ENCODE peak calls at places on chromosomes 5 and 9, in eight cellular contexts. D is thyroid gland, G is breast epithelium, C is HCT116, Z is gastrocnemius medialis, V is prostate gland, W is HepG2, T is uterus. R is an unnamed sample. For H3K4me1, the result is how much of the 10 kb centered on the place peaks cover.

GRCh38 chr9:90925581-90926257 is 124.1 kb downstream of the SYK start:
- DNase-seq in V (no peak), D (no peak), W (no peak), C (no peak), Z (no peak), T (no peak), G (no peak), R (no peak)

GRCh38 chr5:142012792-142013388 is at the start of gene GNPDA1:
- DNase-seq in T (peak), G (peak), C (peak), V (peak), Z (peak), D (peak), W (peak), R (peak)

GRCh38 chr5:116231288-116231687 is 146.5 kb downstream of the COMMD10 start:
- DNase-seq in D (no peak), V (no peak), W (peak), T (no peak), G (no peak), Z (no peak), C (no peak), R (no peak)

GRCh38 chr9:29449294-29449693 is 1876.0 kb upstream of the C9orf72 start:
- DNase-seq in D (no peak), W (no peak), C (no peak), V (no peak), T (no peak), G (no peak), Z (no peak), R (no peak)

GRCh38 chr5:128084228-128085167 is 932 bp downstream of the SLC12A2 start:
- DNase-seq in V (peak), G (peak), Z (peak), D (peak), T (peak), W (no peak), C (no peak), R (peak)

GRCh38 chr5:106675674-106676073 is 995.1 kb downstream of the EFNA5 start:
- DNase-seq in W (no peak), D (no peak), Z (no peak), T (no peak), C (no peak), V (no peak), G (no peak), R (no peak)

GRCh38 chr5:174664180-174664850 is 60.1 kb upstream of the MSX2 start:
- DNase-seq in Z (no peak), W (no peak), C (no peak), G (no peak), T (no peak), V (no peak), D (no peak), R (no peak)

GRCh38 chr9:115910899-115911298 is 242.7 kb upstream of the PAPPA start:
- DNase-seq in C (no peak), W (no peak), G (no peak), Z (no peak), D (no peak), V (no peak), T (no peak), R (no peak)

GRCh38 chr5:28516657-28517175 is 1478.3 kb upstream of the CDH9 start:
- DNase-seq in D (no peak), G (no peak), W (no peak), Z (no peak), T (no peak), C (no peak), V (no peak), R (no peak)

GRCh38 chr5:125961150-125961549 is 462.1 kb upstream of the GRAMD2B start:
- DNase-seq in T (no peak), G (no peak), Z (no peak), V (no peak), D (no peak), C (no peak), W (no peak), R (no peak)

DNA sequence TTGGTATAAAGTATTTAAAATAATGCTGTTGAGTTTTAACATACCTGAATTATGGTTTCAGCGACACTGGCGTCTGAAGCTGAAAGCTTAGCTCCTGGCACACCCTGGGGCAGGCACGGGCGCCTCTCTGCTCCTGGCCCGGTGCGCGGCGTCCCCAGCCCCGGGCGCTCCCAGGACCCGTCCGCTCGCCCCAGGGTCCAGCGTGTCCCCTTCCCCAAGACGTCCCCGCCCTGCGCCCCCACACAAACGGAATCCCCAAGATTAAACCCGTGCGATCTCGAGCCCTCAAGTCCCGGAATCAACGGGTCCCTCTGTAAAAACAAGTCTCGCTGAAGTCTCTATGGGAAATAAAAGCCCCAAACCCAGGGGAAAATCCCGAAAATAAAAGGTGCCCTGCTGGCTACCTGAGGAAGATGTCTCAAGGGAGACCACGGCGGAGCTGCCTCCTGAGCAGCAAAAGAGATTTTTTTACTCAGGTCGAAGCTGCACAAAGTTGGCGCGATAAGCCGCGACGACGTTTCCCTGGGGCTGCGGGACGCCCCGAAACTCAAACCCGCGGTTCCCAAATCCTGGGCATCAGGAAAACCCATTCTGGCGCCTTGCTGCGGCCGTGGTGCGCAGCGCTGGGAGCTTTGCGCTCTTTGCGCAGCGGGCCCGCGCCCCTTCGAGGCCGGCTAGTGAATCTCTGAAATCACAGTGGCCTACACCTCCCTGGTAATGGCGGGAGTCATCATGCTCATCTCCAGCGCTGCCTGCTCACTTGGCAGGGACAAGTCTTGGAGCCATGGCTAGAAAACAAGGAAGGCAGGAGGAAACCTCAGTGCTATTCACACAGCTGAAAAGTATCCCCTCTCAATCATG is 6.3 kb upstream of the IFNA8 start:
- DNase-seq in D (no peak), T (no peak), Z (no peak), V (no peak), C (no peak), G (no peak), W (no peak), R (no peak)
- H3K4me3 ChIP-seq in D (no peak), T (no peak), Z (peak), V (peak), C (no peak), G (peak), W (no peak), R (no peak)

DNA sequence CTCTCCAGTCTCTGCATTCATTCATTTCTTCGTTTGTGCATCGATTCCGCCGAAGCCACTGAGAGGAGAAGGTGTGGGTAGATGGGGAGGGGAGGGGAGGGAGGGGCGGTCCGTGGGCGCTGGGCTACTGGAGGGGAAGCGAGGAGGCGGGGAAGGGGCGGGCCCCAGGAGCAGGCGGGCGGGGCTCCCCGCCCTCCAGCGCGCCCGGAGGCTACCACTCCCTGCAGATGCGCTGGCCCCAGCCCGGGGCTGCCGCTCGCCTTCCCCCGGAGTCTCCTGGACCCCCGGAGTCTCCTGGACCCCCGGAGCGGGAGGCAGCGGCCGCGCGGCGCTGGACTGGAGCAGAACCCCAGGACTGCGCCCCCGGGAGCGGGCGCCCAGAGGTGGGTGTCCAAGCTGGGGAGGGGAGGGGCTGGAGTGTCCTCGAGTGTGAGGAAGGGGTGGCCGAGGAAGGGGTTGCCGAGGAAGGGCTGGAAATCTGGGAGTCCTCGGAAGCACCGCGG is 159.4 kb downstream of the C9orf152 start:
- DNase-seq in C (peak), G (no peak), T (peak), V (peak), D (peak), Z (peak), W (no peak), R (peak)
- TF ChIP-seq POLR2A in C (peak), G (no peak), T (peak), V (peak), D (no peak), Z (peak), W (no peak), R (no peak)

DNA sequence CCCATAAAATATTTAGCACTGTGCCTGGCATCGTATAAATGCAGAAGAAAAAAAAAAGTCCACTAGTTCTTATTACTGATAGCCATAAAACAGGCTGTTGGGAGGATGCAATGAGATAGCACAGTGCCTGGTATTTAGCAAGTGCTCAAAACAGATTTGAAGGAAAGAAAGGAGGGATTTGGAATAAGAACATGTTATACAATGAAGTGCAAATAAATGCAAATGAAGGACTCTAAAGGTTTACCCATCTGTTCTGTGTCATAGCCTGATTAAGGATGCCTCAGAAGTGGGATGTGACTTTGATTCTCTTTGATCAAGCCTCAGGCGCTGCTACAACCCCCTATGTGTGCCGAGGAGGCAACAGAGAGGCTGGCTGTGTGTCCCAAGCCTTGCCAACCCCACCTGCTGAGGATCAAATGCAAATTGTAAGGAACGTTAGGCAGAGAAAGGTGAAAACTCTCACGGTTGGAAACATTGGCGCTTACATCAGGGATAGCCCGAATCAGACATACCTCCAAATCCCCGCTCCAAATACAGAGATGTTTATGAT is 27.2 kb downstream of the GGTA1 start:
- DNase-seq in D (no peak), W (no peak), Z (no peak), V (no peak), C (no peak), G (no peak), T (no peak), R (no peak)
- H3K4me1 ChIP-seq in D (under half), W (under half), Z (under half), V (under half), C (under half), G (under half), T (under half), R (under half)

GRCh38 chr9:120921751-120922181 is 4.8 kb downstream of the TRAF1 start:
- DNase-seq in C (no peak), W (no peak), V (no peak), G (no peak), D (no peak), Z (no peak), T (no peak), R (peak)

GRCh38 chr9:120922404-120923173 is 4.0 kb downstream of the TRAF1 start:
- DNase-seq in V (no peak), W (no peak), G (no peak), T (no peak), Z (no peak), C (no peak), D (no peak), R (no peak)

GRCh38 chr9:120919639-120920494 is 6.7 kb downstream of the TRAF1 start:
- DNase-seq in T (no peak), W (no peak), G (no peak), Z (peak), D (no peak), C (no peak), V (no peak), R (peak)

GRCh38 chr9:120918931-120919638 is 7.5 kb downstream of the TRAF1 start:
- DNase-seq in Z (no peak), V (no peak), T (no peak), G (no peak), W (no peak), C (no peak), D (no peak), R (no peak)

DNA sequence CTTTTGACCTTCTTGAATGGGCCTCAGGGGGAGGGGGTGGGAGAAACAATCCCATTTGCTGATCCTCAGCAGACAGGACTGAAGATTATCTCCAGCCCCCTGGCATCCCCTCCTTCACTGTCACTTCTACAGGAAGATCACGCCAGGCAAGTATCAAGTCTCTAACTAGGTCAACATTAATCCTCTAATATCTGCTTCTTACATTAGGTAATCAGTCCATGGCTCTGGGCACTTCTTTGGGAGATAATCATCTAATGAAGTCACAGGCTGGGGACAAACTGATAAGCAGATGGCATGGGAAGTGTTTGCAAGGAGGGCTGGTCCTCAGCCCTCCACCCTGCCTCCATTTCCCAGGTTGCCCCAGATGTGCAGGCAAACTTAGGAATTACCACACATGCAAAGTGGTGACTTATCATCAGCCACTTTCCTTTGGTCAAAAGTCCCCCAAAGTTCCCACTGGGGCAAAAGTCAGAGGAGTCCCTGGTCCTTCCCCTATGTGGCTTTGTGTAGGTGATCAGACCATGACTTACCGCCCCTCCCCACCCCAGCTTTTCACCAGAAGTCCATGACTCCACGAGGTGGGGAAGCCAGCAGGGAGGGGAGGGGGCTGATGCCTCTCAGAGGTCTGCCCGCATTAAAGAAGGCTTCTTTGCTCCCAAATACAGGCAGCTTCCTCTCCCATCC is 6.0 kb downstream of the TRAF1 start:
- DNase-seq in G (no peak), W (no peak), Z (no peak), D (no peak), V (no peak), C (no peak), T (no peak), R (no peak)
- H3K4me3 ChIP-seq in G (no peak), W (no peak), Z (no peak), D (no peak), V (no peak), C (no peak), T (no peak), R (no peak)

DNA sequence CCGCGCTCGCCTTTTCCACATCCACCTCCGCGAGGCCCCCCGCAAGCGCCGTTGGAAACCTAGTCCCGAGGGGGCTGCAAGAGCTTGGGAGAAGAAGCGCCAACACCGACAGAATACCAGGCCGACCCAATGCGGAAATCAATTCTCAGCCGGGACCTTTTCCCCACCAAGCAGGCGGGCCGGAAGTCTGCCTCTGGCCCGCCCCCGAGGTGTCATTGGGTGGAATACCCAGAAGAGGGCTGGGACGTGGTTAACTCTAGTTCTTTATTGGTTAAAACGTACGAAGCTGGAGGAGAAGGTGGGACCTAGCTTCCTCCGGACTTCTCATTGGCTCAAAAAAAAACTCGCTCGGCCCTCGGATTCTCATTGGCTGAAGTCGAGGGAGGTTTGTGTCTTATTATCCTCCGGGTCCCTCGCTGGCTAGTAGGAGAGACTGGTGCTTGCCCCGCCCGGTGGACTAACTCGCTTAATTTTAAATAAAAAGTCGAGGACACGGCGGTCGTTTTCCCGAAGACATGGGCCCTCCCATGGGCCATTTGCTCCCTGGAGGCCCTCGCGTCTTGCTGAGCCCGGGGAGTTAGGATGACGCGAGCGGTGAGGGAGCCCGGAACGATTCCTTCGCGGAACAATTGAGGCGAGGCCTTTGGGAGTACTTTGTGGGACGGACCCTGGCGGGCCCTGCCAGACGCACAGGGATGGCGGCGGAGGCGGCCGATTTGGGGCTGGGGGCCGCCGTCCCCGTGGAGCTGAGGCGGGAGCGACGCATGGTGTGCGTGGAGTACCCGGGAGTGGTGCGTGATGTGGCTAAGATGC is at the start of gene GTF3C5:
- DNase-seq in C (peak), G (peak), D (peak), Z (peak), W (peak), T (peak), V (peak), R (peak)
- TF ChIP-seq POLR2A in C (peak), G (peak), D (no peak), Z (peak), W (peak), T (no peak), V (peak), R (peak)

GRCh38 chr9:137113385-137114159 is 961 bp downstream of the DPP7 start:
- DNase-seq in V (no peak), D (no peak), W (no peak), Z (no peak), C (no peak), T (no peak), G (no peak), R (no peak)
- H3K4me1 ChIP-seq in V (under half), D (under half), W (half or more), Z (under half), C (under half), T (under half), G (under half), R (under half)

DNA sequence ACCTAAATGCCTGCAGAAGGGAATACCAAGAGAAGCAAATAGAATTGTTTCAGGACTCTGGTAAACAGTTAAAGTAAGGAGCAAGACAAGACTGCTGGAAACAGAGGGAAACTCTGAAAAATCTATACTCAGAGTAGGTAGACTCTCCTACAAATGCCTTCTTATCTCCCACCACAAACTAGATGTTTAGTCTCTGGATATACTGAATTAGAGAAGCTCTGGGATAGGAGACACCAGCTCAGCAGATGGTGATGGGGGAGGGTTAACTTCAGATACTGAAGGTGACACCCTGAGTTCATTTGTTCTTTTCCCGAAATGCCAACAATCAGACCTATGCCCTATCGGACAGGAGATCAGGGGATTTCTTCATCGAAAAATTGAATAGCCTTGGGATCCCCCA is 54.1 kb upstream of the CHD1 start:
- DNase-seq in G (no peak), W (no peak), V (no peak), Z (no peak), T (no peak), C (no peak), D (no peak), R (no peak)
- H3K4me3 ChIP-seq in G (no peak), W (no peak), V (no peak), Z (no peak), T (no peak), C (no peak), D (no peak), R (no peak)